ENCODE peak calls at places on chromosomes 12 and 14, in four cellular contexts. E is frontal cortex; Y is CD4-positive, alpha-beta T cell; H is GM04504. R is an unnamed sample.
A peak's percentile ranks its signal among the peaks of the same experiment; 100 is the strongest.

GRCh38 chr12:31506907-31507306 is 84.0 kb downstream of the DENND5B start:
- DNase-seq in E (no peak), Y (no peak), H (no peak), R (no peak)

GRCh38 chr14:65019944-65020566 is 33.4 kb downstream of the FNTB start:
- DNase-seq in E (no peak), Y (no peak), H (peak; percentile 46), R (peak; percentile 20)

GRCh38 chr12:16348435-16349131 is 1.1 kb downstream of the MGST1 start:
- DNase-seq in E (no peak), Y (no peak), H (no peak), R (no peak)

GRCh38 chr14:81710232-81710845 is 176.7 kb upstream of the SEL1L start:
- DNase-seq in E (no peak), Y (no peak), H (no peak), R (no peak)

GRCh38 chr14:96309128-96309906 is 53.3 kb downstream of the BDKRB1 start:
- DNase-seq in E (no peak), Y (no peak), H (no peak), R (peak; percentile 80)

GRCh38 chr12:32390572-32391219 is 8.7 kb upstream of the FGD4 start:
- DNase-seq in E (no peak), Y (no peak), H (no peak), R (no peak)

GRCh38 chr14:21101802-21102413 is 1.0 kb downstream of the TMEM253 start:
- DNase-seq in E (no peak), Y (no peak), H (no peak), R (no peak)

GRCh38 chr12:32261638-32262037 is 137.7 kb upstream of the FGD4 start:
- DNase-seq in E (no peak), Y (no peak), H (no peak), R (no peak)

GRCh38 chr12:6038160-6038559 is 86.3 kb downstream of the VWF start:
- DNase-seq in E (no peak), Y (peak; percentile 13), H (no peak), R (peak; percentile 40)

GRCh38 chr14:30751646-30752416 is 122.5 kb upstream of the COCH start:
- DNase-seq in E (no peak), Y (no peak), H (no peak), R (no peak)

GRCh38 chr12:25970082-25970481 is 11.6 kb downstream of the RASSF8 start:
- DNase-seq in E (no peak), Y (no peak), H (no peak), R (peak; percentile 63)

GRCh38 chr12:66397574-66397973 is 95.3 kb downstream of the HELB start:
- DNase-seq in E (no peak), Y (no peak), H (no peak), R (no peak)

GRCh38 chr12:124301084-124301654 is 6.3 kb downstream of the RFLNA start:
- DNase-seq in E (no peak), Y (no peak), H (no peak), R (no peak)

GRCh38 chr14:93079865-93080403 is 35.8 kb downstream of the ITPK1 start:
- DNase-seq in E (no peak), Y (no peak), H (no peak), R (no peak)

GRCh38 chr14:96795443-96795842 is 1.7 kb upstream of the VRK1 start:
- DNase-seq in E (no peak), Y (no peak), H (no peak), R (no peak)

GRCh38 chr14:52266179-52266578 is 1.3 kb upstream of the PTGDR start:
- DNase-seq in E (no peak), Y (no peak), H (peak; percentile 42), R (no peak)

GRCh38 chr14:104843442-104844305 is 21.4 kb upstream of the CEP170B start:
- DNase-seq in E (no peak), Y (no peak), H (no peak), R (no peak)

GRCh38 chr12:16118586-16118985 is 158.9 kb downstream of the SLC15A5 start:
- DNase-seq in E (no peak), Y (no peak), H (no peak), R (no peak)

GRCh38 chr12:124396544-124397398 is 101.9 kb downstream of the RFLNA start:
- DNase-seq in E (no peak), Y (no peak), H (no peak), R (no peak)

GRCh38 chr14:56273151-56273550 is 154.9 kb downstream of the PELI2 start:
- DNase-seq in E (no peak), Y (no peak), H (peak; percentile 71), R (no peak)

GRCh38 chr12:111076611-111077451 is 156.5 kb upstream of the MYL2 start:
- DNase-seq in E (no peak), Y (no peak), H (no peak), R (no peak)

GRCh38 chr12:32419520-32419960 is 20.2 kb downstream of the FGD4 start:
- DNase-seq in E (no peak), Y (no peak), H (no peak), R (peak; percentile 78)

GRCh38 chr12:48815281-48816110 is 2.8 kb upstream of the CACNB3 start:
- DNase-seq in E (peak; percentile 67), Y (no peak), H (peak; percentile 67), R (peak; percentile 62)

GRCh38 chr12:87836190-87836589 is 193.0 kb downstream of the C12orf50 start:
- DNase-seq in E (no peak), Y (no peak), H (no peak), R (no peak)

GRCh38 chr12:132955094-132955932 is 793 bp downstream of the ZNF605 start:
- DNase-seq in E (peak; percentile 36), Y (peak; percentile 8), H (peak; percentile 23), R (no peak)

GRCh38 chr12:90216815-90217214 is 508.2 kb upstream of the ATP2B1 start:
- DNase-seq in E (no peak), Y (no peak), H (peak; percentile 14), R (peak; percentile 80)

GRCh38 chr12:67222302-67222701 is 46.9 kb upstream of the CAND1 start:
- DNase-seq in E (no peak), Y (no peak), H (peak; percentile 5), R (no peak)

GRCh38 chr12:5051913-5052312 is 8.2 kb downstream of the KCNA5 start:
- DNase-seq in E (no peak), Y (no peak), H (no peak), R (no peak)

GRCh38 chr12:6551063-6551461 is 4.8 kb downstream of the IFFO1 start:
- DNase-seq in E (peak; percentile 51), Y (no peak), H (peak; percentile 47), R (no peak)